ENCODE peak calls at places on chromosomes 3 and 15, in seven cellular contexts. One of them, this sample, is unnamed. For H3K4me1 and H3K36me3, the result is how much of the 10 kb centered on the place peaks cover.

GRCh38 chr15:69319384-69320375 is 21.0 kb downstream of the PAQR5 start:
- DNase-seq in esophagus squamous epithelium: no peak
- DNase-seq in heart left ventricle: no peak
- DNase-seq in ovary: no peak
- DNase-seq in transverse colon: no peak
- DNase-seq in stomach: no peak
- DNase-seq in HepG2: no peak
- DNase-seq in this sample: no peak

GRCh38 chr15:56341201-56341600 is 24.0 kb upstream of the TEX9 start:
- DNase-seq in esophagus squamous epithelium: no peak
- DNase-seq in heart left ventricle: no peak
- DNase-seq in ovary: no peak
- DNase-seq in transverse colon: no peak
- DNase-seq in stomach: no peak
- DNase-seq in HepG2: no peak
- DNase-seq in this sample: no peak

GRCh38 chr3:138479355-138479964 is 45.0 kb downstream of the ESYT3 start:
- DNase-seq in esophagus squamous epithelium: no peak
- DNase-seq in heart left ventricle: no peak
- DNase-seq in ovary: no peak
- DNase-seq in transverse colon: no peak
- DNase-seq in stomach: no peak
- DNase-seq in HepG2: peak
- DNase-seq in this sample: peak

GRCh38 chr3:197297476-197298340 is 704 bp downstream of the DLG1 start:
- DNase-seq in esophagus squamous epithelium: peak
- DNase-seq in heart left ventricle: peak
- DNase-seq in ovary: peak
- DNase-seq in transverse colon: peak
- DNase-seq in stomach: peak
- DNase-seq in HepG2: peak
- DNase-seq in this sample: peak

GRCh38 chr15:77988386-77989301 is 88.9 kb downstream of the TBC1D2B start:
- DNase-seq in esophagus squamous epithelium: no peak
- DNase-seq in heart left ventricle: no peak
- DNase-seq in ovary: no peak
- DNase-seq in transverse colon: no peak
- DNase-seq in stomach: no peak
- DNase-seq in HepG2: no peak
- DNase-seq in this sample: no peak

GRCh38 chr15:32838820-32839219 is 121.0 kb downstream of the GREM1 start:
- DNase-seq in esophagus squamous epithelium: no peak
- DNase-seq in heart left ventricle: no peak
- DNase-seq in ovary: no peak
- DNase-seq in transverse colon: no peak
- DNase-seq in stomach: no peak
- DNase-seq in HepG2: peak
- DNase-seq in this sample: no peak

GRCh38 chr3:113212155-113212844 is 943 bp downstream of the BOC start:
- DNase-seq in esophagus squamous epithelium: no peak
- DNase-seq in heart left ventricle: no peak
- DNase-seq in ovary: peak
- DNase-seq in transverse colon: no peak
- DNase-seq in stomach: no peak
- DNase-seq in HepG2: no peak
- DNase-seq in this sample: peak

GRCh38 chr15:92809064-92809879 is 90.9 kb upstream of the CHD2 start:
- DNase-seq in esophagus squamous epithelium: peak
- DNase-seq in heart left ventricle: peak
- DNase-seq in ovary: peak
- DNase-seq in transverse colon: peak
- DNase-seq in stomach: peak
- DNase-seq in HepG2: peak
- DNase-seq in this sample: peak

GRCh38 chr3:42092006-42092405 is 849 bp downstream of the TRAK1 start:
- DNase-seq in esophagus squamous epithelium: no peak
- DNase-seq in heart left ventricle: no peak
- DNase-seq in ovary: no peak
- DNase-seq in transverse colon: no peak
- DNase-seq in stomach: no peak
- DNase-seq in HepG2: no peak
- DNase-seq in this sample: no peak

GRCh38 chr3:132347095-132347494 is 29.9 kb downstream of the ACP3 start:
- DNase-seq in esophagus squamous epithelium: no peak
- DNase-seq in heart left ventricle: no peak
- DNase-seq in ovary: no peak
- DNase-seq in transverse colon: no peak
- DNase-seq in stomach: peak
- DNase-seq in HepG2: peak
- DNase-seq in this sample: no peak

GRCh38 chr15:57548835-57549234 is 42.9 kb upstream of the MYZAP start:
- DNase-seq in esophagus squamous epithelium: no peak
- DNase-seq in heart left ventricle: no peak
- DNase-seq in ovary: no peak
- DNase-seq in transverse colon: peak
- DNase-seq in stomach: peak
- DNase-seq in HepG2: no peak
- DNase-seq in this sample: no peak

GRCh38 chr3:45110185-45110833 is 35.9 kb downstream of the CDCP1 start:
- DNase-seq in esophagus squamous epithelium: no peak
- DNase-seq in heart left ventricle: peak
- DNase-seq in ovary: no peak
- DNase-seq in transverse colon: peak
- DNase-seq in stomach: no peak
- DNase-seq in HepG2: peak
- DNase-seq in this sample: no peak

GRCh38 chr3:151228291-151229125 is 25.5 kb upstream of the GPR171 start:
- DNase-seq in esophagus squamous epithelium: no peak
- DNase-seq in heart left ventricle: no peak
- DNase-seq in ovary: no peak
- DNase-seq in transverse colon: no peak
- DNase-seq in stomach: peak
- DNase-seq in HepG2: peak
- DNase-seq in this sample: no peak

GRCh38 chr3:50162034-50162883 is 7.1 kb downstream of the SEMA3F start:
- DNase-seq in esophagus squamous epithelium: no peak
- DNase-seq in heart left ventricle: no peak
- DNase-seq in ovary: no peak
- DNase-seq in transverse colon: no peak
- DNase-seq in stomach: no peak
- DNase-seq in HepG2: no peak
- DNase-seq in this sample: no peak

DNA sequence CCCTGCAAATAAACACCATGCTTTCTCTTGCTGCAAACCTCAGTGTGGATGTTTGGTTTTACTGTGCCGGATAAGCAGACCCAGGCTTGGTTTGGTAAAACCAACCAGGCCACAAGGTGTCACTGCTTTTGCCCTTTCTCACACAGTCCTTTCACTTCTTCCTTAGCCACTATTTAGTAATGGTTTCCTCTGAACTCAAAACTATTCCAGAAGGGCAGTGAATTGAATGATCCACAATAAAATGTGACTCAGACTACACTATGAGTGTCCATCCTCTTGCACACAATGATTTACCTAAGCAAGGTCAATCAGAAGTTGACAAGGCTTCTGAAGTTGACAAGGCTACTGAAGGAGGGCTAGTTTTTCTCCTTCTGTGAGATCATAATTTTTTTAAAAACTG is 552.4 kb upstream of the CCDC54 start:
- DNase-seq in esophagus squamous epithelium: no peak
- DNase-seq in heart left ventricle: no peak
- DNase-seq in ovary: no peak
- DNase-seq in transverse colon: no peak
- DNase-seq in stomach: no peak
- DNase-seq in HepG2: peak
- DNase-seq in this sample: peak
- H3K4me1 ChIP-seq in esophagus squamous epithelium: under half
- H3K4me1 ChIP-seq in heart left ventricle: under half
- H3K4me1 ChIP-seq in ovary: under half
- H3K4me1 ChIP-seq in transverse colon: under half
- H3K4me1 ChIP-seq in stomach: under half
- H3K4me1 ChIP-seq in HepG2: under half
- H3K4me1 ChIP-seq in this sample: under half

GRCh38 chr15:76336254-76337046 is at the start of gene ISL2:
- DNase-seq in esophagus squamous epithelium: peak
- DNase-seq in heart left ventricle: peak
- DNase-seq in ovary: no peak
- DNase-seq in transverse colon: peak
- DNase-seq in stomach: peak
- DNase-seq in HepG2: peak
- DNase-seq in this sample: peak
- TF ChIP-seq POLR2A in esophagus squamous epithelium: no peak
- TF ChIP-seq POLR2A in heart left ventricle: no peak
- TF ChIP-seq POLR2A in ovary: no peak
- TF ChIP-seq POLR2A in transverse colon: no peak
- TF ChIP-seq POLR2A in stomach: no peak
- TF ChIP-seq POLR2A in HepG2: peak
- TF ChIP-seq POLR2A in this sample: no peak

GRCh38 chr15:98923579-98923978 is 84.0 kb downstream of the PGPEP1L start:
- DNase-seq in esophagus squamous epithelium: no peak
- DNase-seq in heart left ventricle: no peak
- DNase-seq in ovary: no peak
- DNase-seq in transverse colon: no peak
- DNase-seq in stomach: no peak
- DNase-seq in HepG2: no peak
- DNase-seq in this sample: no peak
- H3K36me3 ChIP-seq in esophagus squamous epithelium: half or more
- H3K36me3 ChIP-seq in heart left ventricle: half or more
- H3K36me3 ChIP-seq in ovary: under half
- H3K36me3 ChIP-seq in transverse colon: under half
- H3K36me3 ChIP-seq in stomach: half or more
- H3K36me3 ChIP-seq in HepG2: half or more
- H3K36me3 ChIP-seq in this sample: under half

GRCh38 chr3:73045391-73045790 is 16.1 kb upstream of the EBLN2 start:
- DNase-seq in esophagus squamous epithelium: no peak
- DNase-seq in heart left ventricle: no peak
- DNase-seq in ovary: no peak
- DNase-seq in transverse colon: no peak
- DNase-seq in stomach: no peak
- DNase-seq in HepG2: no peak
- DNase-seq in this sample: no peak

GRCh38 chr3:73043414-73043813 is 18.0 kb upstream of the EBLN2 start:
- DNase-seq in esophagus squamous epithelium: no peak
- DNase-seq in heart left ventricle: no peak
- DNase-seq in ovary: no peak
- DNase-seq in transverse colon: no peak
- DNase-seq in stomach: no peak
- DNase-seq in HepG2: no peak
- DNase-seq in this sample: no peak

GRCh38 chr3:73046195-73046594 is 15.3 kb upstream of the EBLN2 start:
- DNase-seq in esophagus squamous epithelium: no peak
- DNase-seq in heart left ventricle: no peak
- DNase-seq in ovary: no peak
- DNase-seq in transverse colon: no peak
- DNase-seq in stomach: no peak
- DNase-seq in HepG2: peak
- DNase-seq in this sample: no peak

GRCh38 chr3:73037369-73037699 is 24.1 kb upstream of the EBLN2 start:
- DNase-seq in esophagus squamous epithelium: no peak
- DNase-seq in heart left ventricle: no peak
- DNase-seq in ovary: no peak
- DNase-seq in transverse colon: no peak
- DNase-seq in stomach: no peak
- DNase-seq in HepG2: peak
- DNase-seq in this sample: no peak

GRCh38 chr3:73041537-73041936 is 19.9 kb upstream of the EBLN2 start:
- DNase-seq in esophagus squamous epithelium: no peak
- DNase-seq in heart left ventricle: no peak
- DNase-seq in ovary: no peak
- DNase-seq in transverse colon: no peak
- DNase-seq in stomach: peak
- DNase-seq in HepG2: no peak
- DNase-seq in this sample: no peak
- H3K4me1 ChIP-seq in esophagus squamous epithelium: under half
- H3K4me1 ChIP-seq in heart left ventricle: under half
- H3K4me1 ChIP-seq in ovary: under half
- H3K4me1 ChIP-seq in transverse colon: under half
- H3K4me1 ChIP-seq in stomach: under half
- H3K4me1 ChIP-seq in HepG2: half or more
- H3K4me1 ChIP-seq in this sample: under half

GRCh38 chr3:193554790-193555189 is at the start of gene ATP13A4:
- DNase-seq in esophagus squamous epithelium: no peak
- DNase-seq in heart left ventricle: no peak
- DNase-seq in ovary: no peak
- DNase-seq in transverse colon: peak
- DNase-seq in stomach: peak
- DNase-seq in HepG2: no peak
- DNase-seq in this sample: no peak
- TF ChIP-seq POLR2A in esophagus squamous epithelium: no peak
- TF ChIP-seq POLR2A in heart left ventricle: no peak
- TF ChIP-seq POLR2A in ovary: no peak
- TF ChIP-seq POLR2A in transverse colon: peak
- TF ChIP-seq POLR2A in stomach: peak
- TF ChIP-seq POLR2A in HepG2: no peak
- TF ChIP-seq POLR2A in this sample: no peak

GRCh38 chr15:54500330-54500729 is 522.1 kb downstream of the UNC13C start:
- DNase-seq in esophagus squamous epithelium: no peak
- DNase-seq in heart left ventricle: no peak
- DNase-seq in ovary: no peak
- DNase-seq in transverse colon: no peak
- DNase-seq in stomach: no peak
- DNase-seq in HepG2: no peak
- DNase-seq in this sample: no peak
- H3K36me3 ChIP-seq in esophagus squamous epithelium: under half
- H3K36me3 ChIP-seq in heart left ventricle: under half
- H3K36me3 ChIP-seq in ovary: under half
- H3K36me3 ChIP-seq in transverse colon: under half
- H3K36me3 ChIP-seq in stomach: under half
- H3K36me3 ChIP-seq in HepG2: under half
- H3K36me3 ChIP-seq in this sample: under half